ENCODE peak calls at places on chromosomes 2 and 18, in ten cellular contexts. L is CD8-positive, alpha-beta T cell; O is A549; R is endothelial cell of umbilical vein; M is ovary; F is adrenal gland; Z is right lobe of liver; H is heart right ventricle; X is naive thymus-derived CD4-positive, alpha-beta T cell; S is mesendoderm. I is an unnamed sample.
A peak's percentile ranks its signal among the peaks of the same experiment; 100 is the strongest.

GRCh38 chr2:29336741-29337340 is 221.6 kb downstream of the CLIP4 start:
- DNase-seq in L (no peak), F (no peak), H (no peak), R (no peak), X (no peak), Z (no peak), O (no peak), S (no peak), M (no peak), I (no peak)

GRCh38 chr2:112614201-112614840 is 29.9 kb downstream of the CHCHD5 start:
- DNase-seq in Z (no peak), X (no peak), L (no peak), O (no peak), R (no peak), S (peak; percentile 67), H (no peak), M (no peak), F (no peak), I (no peak)

GRCh38 chr2:215454519-215454918 is 18.7 kb upstream of the FN1 start:
- DNase-seq in S (peak; percentile 40), O (peak; percentile 42), R (peak; percentile 73), L (no peak), X (no peak), Z (no peak), F (no peak), H (no peak), M (no peak), I (no peak)

GRCh38 chr2:183455056-183455455 is 330.8 kb downstream of the NUP35 start:
- DNase-seq in S (no peak), H (no peak), L (no peak), X (no peak), F (no peak), O (no peak), Z (no peak), M (no peak), R (no peak), I (no peak)

GRCh38 chr2:155310589-155310988 is 612.1 kb downstream of the KCNJ3 start:
- DNase-seq in X (no peak), L (no peak), O (peak; percentile 33), M (no peak), F (no peak), H (no peak), Z (no peak), S (peak; percentile 52), R (peak; percentile 33), I (no peak)

GRCh38 chr2:29749843-29750242 is 171.5 kb downstream of the ALK start:
- DNase-seq in H (no peak), F (no peak), Z (no peak), L (no peak), M (no peak), R (no peak), S (no peak), O (no peak), X (no peak), I (no peak)

GRCh38 chr2:170005702-170006101 is 172.2 kb upstream of the MYO3B start:
- DNase-seq in S (peak; percentile 70), H (no peak), Z (no peak), R (peak; percentile 5), O (peak; percentile 16), F (no peak), M (no peak), X (no peak), L (no peak), I (no peak)

GRCh38 chr18:9824474-9824832 is 61.3 kb upstream of the TXNDC2 start:
- DNase-seq in Z (no peak), R (no peak), H (peak; percentile 72), O (peak; percentile 66), X (no peak), L (no peak), F (no peak), M (no peak), S (no peak), I (no peak)

GRCh38 chr2:96823203-96823602 is 7.1 kb downstream of the CNNM3 start:
- DNase-seq in F (no peak), O (no peak), Z (no peak), H (no peak), X (no peak), L (no peak), S (no peak), M (no peak), R (no peak), I (no peak)

GRCh38 chr2:47666332-47666731 is 116.6 kb upstream of the MSH6 start:
- DNase-seq in S (peak; percentile 86), Z (no peak), X (no peak), R (no peak), M (no peak), H (no peak), L (no peak), F (no peak), O (no peak), I (no peak)

GRCh38 chr2:46462936-46463335 is 16.4 kb upstream of the TMEM247 start:
- DNase-seq in H (no peak), L (no peak), F (no peak), R (no peak), X (no peak), O (no peak), Z (no peak), S (no peak), M (no peak), I (no peak)

GRCh38 chr2:45180033-45180746 is 170.9 kb upstream of the SIX2 start:
- DNase-seq in H (no peak), M (no peak), R (no peak), O (no peak), Z (no peak), F (no peak), L (no peak), X (no peak), S (peak; percentile 43), I (no peak)

GRCh38 chr2:113078350-113078839 is 10.6 kb downstream of the IL1F10 start:
- DNase-seq in Z (no peak), L (no peak), M (no peak), O (peak; percentile 16), R (no peak), S (no peak), F (no peak), H (no peak), X (no peak), I (no peak)

DNA sequence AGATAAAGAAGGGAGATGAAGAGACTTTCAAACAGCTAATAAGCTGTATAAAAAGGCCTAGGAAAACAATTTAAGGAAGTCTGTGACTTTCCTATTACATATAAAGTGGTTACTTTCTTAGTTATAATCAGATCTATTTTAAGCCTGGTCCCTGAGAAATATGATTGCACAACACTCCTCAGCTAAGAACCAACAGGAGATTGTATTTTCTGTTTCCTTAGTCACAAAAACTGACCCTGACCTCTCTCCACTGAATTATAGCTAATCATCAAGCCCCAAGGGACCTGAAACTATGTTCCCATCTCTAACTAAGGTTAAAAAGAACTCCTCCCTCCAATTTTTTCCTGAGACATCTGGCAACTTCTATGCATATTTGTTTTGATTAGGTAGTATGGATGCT is 106.9 kb downstream of the ROCK1 start:
- DNase-seq in X (no peak), F (peak; percentile 29), O (peak; percentile 4), Z (no peak), L (no peak), H (peak; percentile 45), S (no peak), R (peak; percentile 42), M (no peak), I (no peak)
- H3K27ac ChIP-seq in X (no peak overlapping the region), F (peak overlapping the region; percentile 62), O (no peak overlapping the region), Z (no peak overlapping the region), L (no peak overlapping the region), H (peak overlapping the region; percentile 52), S (no peak overlapping the region), R (no peak overlapping the region), M (no peak overlapping the region), I (peak overlapping the region; percentile 67)

DNA sequence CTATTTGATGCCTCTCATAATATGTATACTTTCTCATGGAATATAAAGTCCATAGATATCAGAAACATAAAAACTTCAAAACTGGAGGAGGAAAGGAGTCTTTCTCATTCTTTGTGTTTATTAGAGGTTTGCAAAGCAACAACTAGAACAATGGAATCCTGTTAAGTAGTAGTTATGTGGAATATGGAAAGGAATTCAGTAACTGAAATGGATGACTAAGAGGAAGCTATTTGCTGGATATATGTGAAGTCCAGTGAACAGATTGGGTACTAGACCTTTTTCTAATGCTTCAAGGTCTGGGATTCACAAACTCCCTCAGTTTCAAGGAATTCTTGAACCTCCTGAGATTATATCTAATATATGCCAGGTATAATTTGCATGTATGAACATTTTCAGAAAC is 353.6 kb upstream of the FANCL start:
- DNase-seq in R (peak; percentile 45), M (no peak), X (no peak), O (no peak), H (no peak), F (no peak), L (no peak), Z (no peak), S (no peak), I (no peak)
- H3K4me1 ChIP-seq in R (no peaks in the 10 kb centered on the region), M (no peaks in the 10 kb centered on the region), X (no peaks in the 10 kb centered on the region), O (no peaks in the 10 kb centered on the region), H (no peaks in the 10 kb centered on the region), F (no peaks in the 10 kb centered on the region), L (no peaks in the 10 kb centered on the region), Z (no peaks in the 10 kb centered on the region), S (no peaks in the 10 kb centered on the region), I (no peaks in the 10 kb centered on the region)

DNA sequence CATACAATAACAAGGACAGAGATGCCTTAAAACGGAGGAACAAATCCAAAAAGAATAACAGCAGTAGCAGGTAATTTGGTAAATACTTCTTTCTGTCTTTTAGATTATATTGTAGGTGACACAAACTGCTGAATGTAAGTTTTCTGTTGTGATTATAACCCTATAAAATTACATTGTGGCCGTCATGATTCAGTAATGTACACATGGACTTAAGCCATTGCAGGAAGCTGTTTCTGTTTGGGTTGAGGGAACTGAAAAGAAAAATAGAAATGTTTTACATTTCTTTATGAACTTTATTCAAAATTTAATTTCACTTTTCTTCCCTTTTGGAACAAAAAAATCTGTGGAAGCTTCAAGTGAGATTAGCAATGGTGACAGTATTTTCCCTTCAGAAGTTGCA is 1.2 kb downstream of the MXD1 start:
- DNase-seq in Z (no peak), H (no peak), M (no peak), O (no peak), S (no peak), R (peak; percentile 35), F (no peak), L (no peak), X (no peak), I (no peak)
- H3K27ac ChIP-seq in Z (peak overlapping the region; percentile 94), H (no peak overlapping the region), M (peak overlapping the region; percentile 88), O (no peak overlapping the region), S (no peak overlapping the region), R (peak overlapping the region; percentile 72), F (no peak overlapping the region), L (peak overlapping the region; percentile 74), X (peak overlapping the region; percentile 86), I (peak overlapping the region; percentile 91)

DNA sequence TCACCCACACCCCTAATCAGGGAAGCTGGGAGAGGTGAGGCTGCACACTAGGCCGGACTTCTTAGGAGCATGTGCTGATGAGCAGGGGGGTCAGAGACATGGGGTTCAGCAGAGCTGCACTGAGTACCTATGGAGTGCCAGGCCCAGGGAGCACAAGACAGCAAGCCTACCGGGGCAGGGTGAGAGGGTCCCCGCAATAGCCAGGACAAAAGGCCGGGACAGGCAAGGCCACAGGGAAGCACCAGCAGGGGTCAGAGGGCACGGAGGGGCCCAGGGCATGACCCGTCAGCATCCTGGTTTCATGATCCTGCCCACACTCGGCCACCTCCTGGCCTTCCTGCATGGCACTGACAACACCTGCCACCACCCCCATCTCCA is 73.5 kb downstream of the TNS1 start:
- DNase-seq in Z (peak; percentile 81), L (no peak), M (no peak), R (no peak), F (no peak), H (no peak), X (no peak), S (no peak), O (no peak), I (no peak)
- H3K4me1 ChIP-seq in Z (no peaks in the 10 kb centered on the region), L (no peaks in the 10 kb centered on the region), M (peaks cover 53% of the 10 kb centered on the region), R (peaks cover 22% of the 10 kb centered on the region), F (peaks cover 95% of the 10 kb centered on the region), H (peaks cover 100% of the 10 kb centered on the region), X (no peaks in the 10 kb centered on the region), S (no peaks in the 10 kb centered on the region), O (peaks cover 58% of the 10 kb centered on the region), I (peaks cover 81% of the 10 kb centered on the region)